ENCODE peak calls at places on chromosomes 5 and 9, in five cellular contexts. W, H, T, J and R are unnamed samples.

GRCh38 chr9:75626860-75627259 is 263.6 kb upstream of the PCSK5 start:
- DNase-seq in H (no peak), J (no peak), T (no peak), W (no peak), R (no peak)

GRCh38 chr9:76642701-76643209 is 121.5 kb upstream of the PCA3 start:
- DNase-seq in W (no peak), J (no peak), H (no peak), T (no peak), R (no peak)

GRCh38 chr9:130539473-130540223 is 39.7 kb upstream of the FUBP3 start:
- DNase-seq in J (peak), H (no peak), T (no peak), W (no peak), R (no peak)

GRCh38 chr5:139690385-139691274 is 42.5 kb downstream of the CXXC5 start:
- DNase-seq in H (no peak), T (no peak), W (no peak), J (peak), R (no peak)

GRCh38 chr9:138024131-138024530 is 146.5 kb downstream of the CACNA1B start:
- DNase-seq in J (no peak), T (no peak), W (no peak), H (no peak), R (no peak)

GRCh38 chr9:104838958-104839357 is 75.0 kb downstream of the NIPSNAP3B start:
- DNase-seq in W (no peak), H (no peak), J (no peak), T (no peak), R (no peak)

GRCh38 chr9:133771486-133772482 is 33.6 kb upstream of the SARDH start:
- DNase-seq in W (no peak), T (no peak), H (no peak), J (no peak), R (no peak)

GRCh38 chr5:66326276-66326675 is 182.2 kb downstream of the SREK1 start:
- DNase-seq in H (no peak), T (no peak), W (no peak), J (peak), R (no peak)

GRCh38 chr9:19160085-19160484 is 32.8 kb upstream of the PLIN2 start:
- DNase-seq in W (no peak), T (no peak), H (no peak), J (no peak), R (no peak)

GRCh38 chr9:131673531-131673930 is 66.3 kb downstream of the RAPGEF1 start:
- DNase-seq in T (peak), W (no peak), H (no peak), J (no peak), R (no peak)

GRCh38 chr5:148107608-148108007 is 43.8 kb downstream of the SPINK5 start:
- DNase-seq in W (no peak), H (no peak), T (no peak), J (peak), R (no peak)

GRCh38 chr9:116377179-116377790 is 223.7 kb downstream of the PAPPA start:
- DNase-seq in T (no peak), W (no peak), H (peak), J (peak), R (no peak)

GRCh38 chr5:57741326-57741725 is 258.7 kb upstream of the ACTBL2 start:
- DNase-seq in T (no peak), J (peak), H (no peak), W (no peak), R (no peak)

GRCh38 chr5:76733049-76733417 is 17.1 kb downstream of the F2R start:
- DNase-seq in T (no peak), W (peak), H (no peak), J (no peak), R (peak)

GRCh38 chr5:108238936-108239887 is 142.7 kb downstream of the FBXL17 start:
- DNase-seq in H (no peak), J (no peak), T (no peak), W (no peak), R (no peak)

GRCh38 chr9:115194216-115194615 is 76.3 kb upstream of the TNC start:
- DNase-seq in H (no peak), T (no peak), J (peak), W (no peak), R (no peak)

GRCh38 chr5:174227228-174227627 is 181.7 kb downstream of the NSG2 start:
- DNase-seq in H (no peak), T (no peak), J (no peak), W (no peak), R (no peak)

GRCh38 chr5:139641116-139642080 is 6.8 kb upstream of the CXXC5 start:
- DNase-seq in T (no peak), W (no peak), J (no peak), H (no peak), R (no peak)

GRCh38 chr5:161058751-161059150 is 206.7 kb upstream of the ATP10B start:
- DNase-seq in T (no peak), H (no peak), W (no peak), J (peak), R (no peak)

GRCh38 chr9:129612123-129612522 is 8.8 kb downstream of the C9orf50 start:
- DNase-seq in W (no peak), T (peak), J (no peak), H (no peak), R (no peak)

GRCh38 chr9:75086443-75087278 is 1.3 kb downstream of the NMRK1 start:
- DNase-seq in J (no peak), T (no peak), H (no peak), W (peak), R (no peak)

GRCh38 chr5:107340631-107341030 is 330.1 kb downstream of the EFNA5 start:
- DNase-seq in J (peak), W (no peak), H (no peak), T (no peak), R (no peak)

GRCh38 chr9:8858250-8859161 is 1058.9 kb upstream of the DMAC1 start:
- DNase-seq in H (no peak), T (no peak), J (no peak), W (no peak), R (no peak)

GRCh38 chr9:76996700-76997099 is 22.8 kb upstream of the FOXB2 start:
- DNase-seq in J (peak), H (no peak), W (no peak), T (peak), R (no peak)

GRCh38 chr5:135231289-135231688 is 167.7 kb downstream of the MACROH2A1 start:
- DNase-seq in H (no peak), J (no peak), W (no peak), T (no peak), R (no peak)

GRCh38 chr5:61866930-61867329 is 439.1 kb upstream of the KIF2A start:
- DNase-seq in H (peak), J (peak), T (no peak), W (no peak), R (no peak)

GRCh38 chr5:175815126-175815913 is 56.1 kb upstream of the CPLX2 start:
- DNase-seq in J (no peak), H (no peak), W (no peak), T (no peak), R (no peak)

GRCh38 chr9:96420468-96421219 is 2.5 kb upstream of the ZNF367 start:
- DNase-seq in H (peak), W (peak), T (peak), J (peak), R (no peak)

GRCh38 chr5:170945275-170945674 is 83.5 kb downstream of the RANBP17 start:
- DNase-seq in H (no peak), W (no peak), T (no peak), J (no peak), R (no peak)

GRCh38 chr5:158970569-158971014 is 129.1 kb downstream of the EBF1 start:
- DNase-seq in W (no peak), J (no peak), H (no peak), T (no peak), R (no peak)

GRCh38 chr9:71647094-71647591 is 121.2 kb downstream of the CEMIP2 start:
- DNase-seq in T (no peak), J (peak), H (peak), W (peak), R (peak)